ENCODE peak calls at places on chromosomes 11 and 22, in nine cellular contexts. G is Panc1, H is RWPE2, W is GM12865, V is IMR-90, S is HepG2, B is AG09309, K is AG04449, P is A549. E is an unnamed sample.

GRCh38 chr11:76670475-76671235 is at the start of gene LRRC32:
- DNase-seq in G (no peak), V (no peak), B (no peak), H (peak; percentile 29), S (no peak), W (peak; percentile 46), K (no peak), P (no peak), E (no peak)

GRCh38 chr22:31526275-31526674 is 29.9 kb downstream of the SFI1 start:
- DNase-seq in P (no peak), V (no peak), B (no peak), H (no peak), G (no peak), S (no peak), W (peak; percentile 30), K (no peak), E (no peak)

GRCh38 chr11:8262552-8263108 is 1.0 kb downstream of the LMO1 start:
- DNase-seq in H (no peak), K (no peak), V (peak; percentile 55), B (no peak), G (no peak), P (peak; percentile 41), W (peak; percentile 21), S (no peak), E (peak; percentile 38)

GRCh38 chr11:9315078-9315688 is 790 bp upstream of the TMEM41B start:
- DNase-seq in W (no peak), B (no peak), S (no peak), V (peak; percentile 4), G (no peak), P (peak; percentile 28), H (no peak), K (no peak), E (no peak)

GRCh38 chr22:47032091-47032943 is 269.9 kb downstream of the TBC1D22A start:
- DNase-seq in V (no peak), G (no peak), S (no peak), B (no peak), W (no peak), H (peak; percentile 39), P (no peak), K (no peak), E (no peak)

GRCh38 chr11:26106713-26107112 is 225.2 kb upstream of the ANO3 start:
- DNase-seq in P (no peak), W (no peak), S (no peak), B (no peak), H (no peak), K (no peak), G (no peak), V (no peak), E (no peak)

GRCh38 chr22:17375914-17376614 is 6.8 kb downstream of the CECR2 start:
- DNase-seq in K (no peak), G (no peak), H (no peak), P (no peak), B (no peak), W (no peak), S (no peak), V (no peak), E (no peak)

GRCh38 chr11:12043959-12044772 is 35.7 kb upstream of the DKK3 start:
- DNase-seq in K (peak; percentile 94), H (peak; percentile 93), P (peak; percentile 80), G (peak; percentile 95), V (peak; percentile 100), W (peak; percentile 73), S (peak; percentile 87), B (peak; percentile 90), E (peak; percentile 96)

GRCh38 chr11:3837793-3838192 is 3.0 kb downstream of the RHOG start:
- DNase-seq in K (no peak), V (no peak), S (no peak), B (no peak), H (no peak), W (peak; percentile 73), P (no peak), G (no peak), E (peak; percentile 47)

DNA sequence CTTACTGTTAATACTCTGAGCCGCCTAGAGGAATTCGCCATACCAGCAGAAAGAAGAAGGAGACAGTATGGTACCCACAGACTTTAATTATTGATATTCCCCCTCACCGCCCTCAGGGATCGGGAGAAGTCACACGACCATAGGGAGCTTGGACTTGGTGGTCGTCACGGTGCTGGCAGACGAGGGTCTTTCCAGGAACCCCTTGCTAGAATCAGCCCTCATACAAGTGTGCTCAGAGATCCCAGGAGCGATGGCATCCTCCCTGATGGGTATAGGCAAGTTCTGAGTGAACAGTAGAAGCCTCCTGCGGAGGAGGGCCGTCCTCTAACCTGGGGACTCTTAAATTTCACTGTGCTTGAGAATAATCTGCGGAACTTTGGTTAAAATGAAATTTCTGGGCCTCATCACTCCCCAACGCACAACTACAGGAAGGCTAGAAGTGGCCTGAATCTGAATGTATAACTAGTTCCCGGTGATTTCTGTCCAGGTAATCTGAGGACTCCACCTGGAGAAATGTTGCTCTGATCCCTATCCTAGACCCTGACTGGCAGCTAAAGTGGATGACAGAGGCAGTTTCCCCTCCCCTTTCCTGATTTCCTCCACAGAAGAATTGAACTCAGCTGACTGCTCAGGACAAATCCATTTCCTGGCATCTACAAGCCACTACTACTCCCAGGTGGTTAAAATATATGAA is 4.5 kb downstream of the VSIG2 start:
- DNase-seq in K (no peak), V (no peak), G (no peak), S (no peak), H (no peak), P (no peak), W (no peak), B (no peak), E (no peak)
- H3K4me3 ChIP-seq in K (no peak overlapping the region), V (no peak overlapping the region), G (no peak overlapping the region), S (peak overlapping the region; percentile 86), H (no peak overlapping the region), P (peak overlapping the region; percentile 66), W (no peak overlapping the region), B (no peak overlapping the region), E (no peak overlapping the region)

GRCh38 chr22:38202437-38203089 is 769 bp downstream of the MAFF start:
- DNase-seq in B (peak; percentile 74), K (no peak), S (peak; percentile 50), H (no peak), V (peak; percentile 92), G (no peak), P (no peak), W (peak; percentile 69), E (peak; percentile 94)
- TF ChIP-seq CTCF in B (peak; percentile 17), K (peak; percentile 4), S (peak; percentile 39), H (peak; percentile 35), V (peak; percentile 28), G (no peak), P (no peak), W (peak; percentile 9), E (no peak)

GRCh38 chr11:61832758-61833157 is 4.7 kb downstream of the FADS2 start:
- DNase-seq in K (no peak), V (no peak), W (no peak), H (peak; percentile 32), B (no peak), G (no peak), P (no peak), S (no peak), E (no peak)

GRCh38 chr11:61832207-61832606 is 4.1 kb downstream of the FADS2 start:
- DNase-seq in P (no peak), V (no peak), S (no peak), W (no peak), B (no peak), K (no peak), G (no peak), H (no peak), E (no peak)

GRCh38 chr11:61833478-61833877 is 5.4 kb downstream of the FADS2 start:
- DNase-seq in G (no peak), S (no peak), V (no peak), W (no peak), H (peak; percentile 45), B (no peak), P (no peak), K (no peak), E (no peak)

GRCh38 chr11:61834278-61835004 is 6.3 kb downstream of the FADS2 start:
- DNase-seq in G (no peak), W (peak; percentile 95), V (peak; percentile 47), K (no peak), S (no peak), H (peak; percentile 37), B (no peak), P (no peak), E (peak; percentile 91)

GRCh38 chr11:61833926-61834277 is 5.8 kb downstream of the FADS2 start:
- DNase-seq in H (peak; percentile 35), B (no peak), G (no peak), W (no peak), S (no peak), P (no peak), K (no peak), V (no peak), E (peak; percentile 18)
- H3K4me3 ChIP-seq in H (no peak overlapping the region), B (no peak overlapping the region), G (no peak overlapping the region), W (peak overlapping the region; percentile 54), S (no peak overlapping the region), P (no peak overlapping the region), K (no peak overlapping the region), V (no peak overlapping the region), E (no peak overlapping the region)

DNA sequence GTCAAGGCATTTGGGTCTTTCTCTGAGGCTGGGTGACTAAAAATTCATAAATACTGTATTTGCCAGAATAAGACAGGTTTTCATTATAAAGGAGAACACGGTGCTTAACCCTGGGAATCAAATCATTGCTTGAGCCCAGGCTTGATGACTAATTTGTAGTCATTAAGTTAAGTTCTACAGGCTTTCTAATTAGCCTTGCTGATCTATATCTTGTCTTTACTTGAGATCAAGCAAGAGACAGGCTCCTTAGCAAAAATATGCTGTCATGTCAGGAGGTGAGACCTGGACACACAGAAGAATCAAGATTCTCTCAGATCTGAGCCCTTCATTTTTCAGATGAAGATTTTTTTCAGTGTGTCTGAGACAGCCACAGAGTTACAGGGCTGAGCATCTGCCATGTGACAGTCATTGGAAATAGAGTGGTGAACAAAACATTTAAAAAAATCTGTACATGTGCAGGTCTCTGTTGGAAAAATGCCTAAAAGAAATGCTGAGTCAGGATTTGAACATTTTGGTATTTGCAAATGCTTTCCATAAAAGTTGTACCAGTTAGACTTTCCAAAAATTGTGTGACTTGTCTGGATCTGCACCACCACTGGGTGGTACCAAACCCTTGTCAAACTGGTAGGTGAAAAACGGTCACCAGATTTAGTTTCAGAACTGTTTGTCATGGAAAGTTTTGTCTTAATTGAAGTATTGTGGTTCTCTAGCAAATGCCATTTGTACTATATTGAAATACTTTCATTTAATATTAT is 14.7 kb downstream of the ACAT1 start:
- DNase-seq in P (no peak), G (no peak), H (no peak), S (no peak), K (no peak), B (no peak), W (peak; percentile 49), V (peak; percentile 10), E (peak; percentile 47)
- TF ChIP-seq CTCF in P (peak; percentile 11), G (no peak), H (no peak), S (peak; percentile 23), K (no peak), B (peak; percentile 18), W (peak; percentile 28), V (no peak), E (peak; percentile 24)

GRCh38 chr11:74909812-74910211 is 39.1 kb downstream of the XRRA1 start:
- DNase-seq in P (no peak), W (peak; percentile 56), H (no peak), V (no peak), K (no peak), B (no peak), G (no peak), S (no peak), E (no peak)
- H3K4me3 ChIP-seq in P (no peak overlapping the region), W (peak overlapping the region; percentile 40), H (no peak overlapping the region), V (no peak overlapping the region), K (no peak overlapping the region), B (no peak overlapping the region), G (no peak overlapping the region), S (no peak overlapping the region), E (no peak overlapping the region)

GRCh38 chr11:60634151-60634550 is 65.3 kb upstream of the MS4A8 start:
- DNase-seq in H (no peak), P (no peak), S (no peak), B (no peak), K (no peak), G (no peak), W (peak; percentile 68), V (no peak), E (no peak)
- TF ChIP-seq CTCF in H (no peak), P (no peak), S (no peak), B (no peak), K (no peak), G (peak; percentile 57), W (peak; percentile 65), V (peak; percentile 26), E (no peak)

E was measured in fibroblast of pulmonary artery.